ENCODE peak calls at places on chromosomes 5 and 9, in seven cellular contexts. M is HFF-Myc; G is HuH-7.5; R is CD8-positive, alpha-beta memory T cell; X is epithelial cell of esophagus; F is GM03348; T is stimulated activated CD4-positive, alpha-beta T cell treated with anti-CD3 and anti-CD28 coated beads, Interleukin-1b, Interleukin-23, amount 100 ng/mL, for 24 hours. N is an unnamed sample.

GRCh38 chr9:122991370-122991830 is 42.1 kb upstream of the GPR21 start:
- DNase-seq in M (peak), G (peak), R (no peak), X (peak), F (peak), T (no peak), N (peak)

GRCh38 chr9:137411260-137411659 is 11.7 kb downstream of the EXD3 start:
- DNase-seq in M (no peak), G (no peak), R (no peak), X (no peak), F (no peak), T (no peak), N (no peak)

GRCh38 chr5:2297991-2298390 is 415.3 kb upstream of the IRX4 start:
- DNase-seq in M (no peak), G (no peak), R (no peak), X (no peak), F (no peak), T (no peak), N (no peak)

GRCh38 chr5:177396807-177397206 is 3.7 kb downstream of the PFN3 start:
- DNase-seq in M (no peak), G (no peak), R (no peak), X (no peak), F (no peak), T (no peak), N (no peak)

GRCh38 chr9:128412120-128412790 is 8.4 kb upstream of the CERCAM start:
- DNase-seq in M (no peak), G (peak), R (peak), X (peak), F (peak), T (peak), N (no peak)

GRCh38 chr9:105216440-105217178 is 27.8 kb upstream of the SLC44A1 start:
- DNase-seq in M (no peak), G (no peak), R (no peak), X (no peak), F (peak), T (no peak), N (no peak)

GRCh38 chr5:77636423-77637169 is 1.9 kb downstream of the OTP start:
- DNase-seq in M (no peak), G (no peak), R (no peak), X (no peak), F (no peak), T (no peak), N (no peak)

GRCh38 chr5:139164020-139164419 is 34.1 kb downstream of the SIL1 start:
- DNase-seq in M (no peak), G (no peak), R (no peak), X (peak), F (no peak), T (no peak), N (no peak)

GRCh38 chr9:133493428-133493827 is 14.5 kb upstream of the SLC2A6 start:
- DNase-seq in M (no peak), G (no peak), R (no peak), X (no peak), F (no peak), T (no peak), N (no peak)

GRCh38 chr5:14268738-14269137 is 125.6 kb downstream of the TRIO start:
- DNase-seq in M (no peak), G (no peak), R (no peak), X (no peak), F (peak), T (no peak), N (no peak)

GRCh38 chr9:128706045-128706444 is 3.7 kb downstream of the PKN3 start:
- DNase-seq in M (no peak), G (no peak), R (no peak), X (no peak), F (no peak), T (no peak), N (no peak)

GRCh38 chr9:33637881-33638280 is 113.8 kb downstream of the ANKRD18B start:
- DNase-seq in M (no peak), G (no peak), R (no peak), X (no peak), F (no peak), T (no peak), N (no peak)

GRCh38 chr9:77453857-77454647 is 194.1 kb downstream of the GNA14 start:
- DNase-seq in M (no peak), G (no peak), R (no peak), X (no peak), F (no peak), T (no peak), N (no peak)

GRCh38 chr9:2299156-2299842 is 284.2 kb downstream of the SMARCA2 start:
- DNase-seq in M (no peak), G (no peak), R (no peak), X (no peak), F (no peak), T (no peak), N (no peak)

GRCh38 chr5:143213851-143214363 is 189.6 kb downstream of the NR3C1 start:
- DNase-seq in M (no peak), G (no peak), R (no peak), X (no peak), F (no peak), T (no peak), N (no peak)

GRCh38 chr9:76564300-76564699 is 105.3 kb downstream of the GCNT1 start:
- DNase-seq in M (peak), G (no peak), R (no peak), X (no peak), F (no peak), T (no peak), N (no peak)

GRCh38 chr5:14445581-14446290 is 135.9 kb upstream of the OTULINL start:
- DNase-seq in M (no peak), G (no peak), R (no peak), X (peak), F (peak), T (no peak), N (no peak)

GRCh38 chr9:81031422-81032029 is 657.8 kb downstream of the TLE1 start:
- DNase-seq in M (no peak), G (no peak), R (no peak), X (peak), F (no peak), T (no peak), N (no peak)

GRCh38 chr5:1488882-1489680 is 34.7 kb downstream of the LPCAT1 start:
- DNase-seq in M (no peak), G (no peak), R (peak), X (peak), F (peak), T (no peak), N (peak)

GRCh38 chr9:20043461-20043860 is 254.6 kb upstream of the SLC24A2 start:
- DNase-seq in M (no peak), G (no peak), R (no peak), X (no peak), F (no peak), T (no peak), N (no peak)

GRCh38 chr9:18997151-18997550 is 35.9 kb downstream of the SAXO1 start:
- DNase-seq in M (no peak), G (no peak), R (no peak), X (peak), F (no peak), T (no peak), N (no peak)

GRCh38 chr9:133957328-133957727 is 34.8 kb downstream of the VAV2 start:
- DNase-seq in M (no peak), G (no peak), R (no peak), X (no peak), F (no peak), T (no peak), N (no peak)

GRCh38 chr9:21331676-21332402 is 3.4 kb downstream of the KLHL9 start:
- DNase-seq in M (no peak), G (no peak), R (no peak), X (no peak), F (no peak), T (no peak), N (no peak)

N was measured in AG09319.